ENCODE peak calls at places on chromosomes 5 and 9, in seven cellular contexts. W is A549, R is psoas muscle, D is astrocyte of the spinal cord, Q is AG04450, N is fibroblast of pulmonary artery, J is fibroblast of villous mesenchyme. B is an unnamed sample.

GRCh38 chr5:95899848-95900247 is 61.8 kb downstream of the ELL2 start:
- DNase-seq in W (no peak), R (no peak), D (no peak), Q (no peak), N (no peak), J (no peak), B (no peak)

GRCh38 chr9:108150736-108151135 is 661.2 kb upstream of the KLF4 start:
- DNase-seq in W (no peak), R (peak; percentile 27), D (no peak), Q (no peak), N (peak; percentile 92), J (peak; percentile 86), B (no peak)

GRCh38 chr9:113558632-113559502 is 95.3 kb downstream of the RGS3 start:
- DNase-seq in W (no peak), R (peak; percentile 78), D (peak; percentile 69), Q (no peak), N (peak; percentile 93), J (peak; percentile 80), B (no peak)

GRCh38 chr9:130128251-130128650 is 44.0 kb upstream of the NCS1 start:
- DNase-seq in W (no peak), R (no peak), D (peak; percentile 29), Q (no peak), N (no peak), J (no peak), B (peak; percentile 98)

GRCh38 chr9:71736236-71736635 is 32.1 kb downstream of the CEMIP2 start:
- DNase-seq in W (no peak), R (no peak), D (no peak), Q (no peak), N (no peak), J (no peak), B (no peak)

GRCh38 chr5:50807661-50808060 is 141.2 kb downstream of the PARP8 start:
- DNase-seq in W (no peak), R (no peak), D (no peak), Q (no peak), N (peak; percentile 23), J (no peak), B (no peak)

GRCh38 chr5:61919920-61920319 is 386.1 kb upstream of the KIF2A start:
- DNase-seq in W (peak; percentile 60), R (no peak), D (no peak), Q (no peak), N (no peak), J (peak; percentile 20), B (no peak)

GRCh38 chr9:114085404-114085803 is 7.3 kb upstream of the AMBP start:
- DNase-seq in W (no peak), R (no peak), D (no peak), Q (no peak), N (no peak), J (no peak), B (no peak)

GRCh38 chr5:36607114-36607561 is 732 bp downstream of the SLC1A3 start:
- DNase-seq in W (peak; percentile 7), R (peak; percentile 25), D (peak; percentile 73), Q (no peak), N (peak; percentile 62), J (peak; percentile 65), B (no peak)

GRCh38 chr5:131252824-131253171 is 11.1 kb upstream of the CDC42SE2 start:
- DNase-seq in W (no peak), R (peak; percentile 21), D (no peak), Q (no peak), N (no peak), J (no peak), B (peak; percentile 94)

GRCh38 chr5:142756576-142756975 is 13.6 kb upstream of the ARHGAP26 start:
- DNase-seq in W (no peak), R (no peak), D (no peak), Q (no peak), N (no peak), J (no peak), B (no peak)

GRCh38 chr5:57137401-57137800 is 36.5 kb upstream of the GPBP1 start:
- DNase-seq in W (no peak), R (no peak), D (no peak), Q (no peak), N (no peak), J (no peak), B (no peak)

GRCh38 chr9:100028201-100028784 is 70.5 kb downstream of the ERP44 start:
- DNase-seq in W (peak; percentile 76), R (peak; percentile 61), D (peak; percentile 80), Q (peak; percentile 49), N (peak; percentile 86), J (peak; percentile 80), B (peak; percentile 46)

GRCh38 chr5:29208026-29208425 is 1985.5 kb upstream of the CDH6 start:
- DNase-seq in W (no peak), R (no peak), D (peak; percentile 16), Q (no peak), N (peak; percentile 29), J (no peak), B (no peak)

GRCh38 chr9:83749706-83750105 is 41.9 kb upstream of the UBQLN1 start:
- DNase-seq in W (no peak), R (no peak), D (no peak), Q (no peak), N (no peak), J (no peak), B (no peak)

GRCh38 chr9:83744206-83744605 is 36.4 kb upstream of the UBQLN1 start:
- DNase-seq in W (no peak), R (no peak), D (no peak), Q (no peak), N (no peak), J (no peak), B (no peak)
- H3K4me3 ChIP-seq in W (no peak overlapping the region), R (no peak overlapping the region), D (no peak overlapping the region), Q (no peak overlapping the region), N (no peak overlapping the region), J (no peak overlapping the region), B (no peak overlapping the region)

DNA sequence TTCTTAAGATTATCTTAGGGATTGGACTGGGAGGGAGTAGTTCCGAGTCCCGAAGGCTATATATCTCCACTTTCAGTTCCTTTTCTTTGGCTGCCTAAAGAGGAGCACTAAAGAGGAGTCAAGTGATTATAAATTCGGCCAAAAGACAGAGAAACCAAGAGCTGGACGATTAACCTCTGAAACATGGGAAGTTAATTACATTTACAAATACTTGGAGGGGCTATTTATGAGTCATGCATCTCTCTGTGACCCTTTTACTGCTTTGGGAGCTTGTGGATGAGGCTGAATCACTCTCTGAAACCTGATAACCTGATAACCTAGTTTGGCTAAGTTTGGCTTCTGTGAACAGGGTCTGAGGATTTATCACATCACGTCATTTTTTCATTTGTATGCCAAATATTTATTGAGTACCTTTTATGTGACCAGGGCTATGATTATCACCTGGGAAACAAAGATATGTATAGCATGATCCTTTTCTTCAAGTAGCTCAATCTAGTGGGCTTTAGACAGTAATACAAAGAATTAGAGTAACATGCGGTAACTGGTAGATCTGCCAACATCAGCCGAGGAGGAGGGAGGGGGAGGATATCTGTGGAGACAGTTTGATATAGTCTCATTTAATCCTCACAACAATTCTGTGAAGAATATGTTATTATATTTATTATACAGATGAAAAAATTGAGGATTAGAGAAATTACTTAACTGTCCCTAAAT is 180.9 kb downstream of the CD180 start:
- DNase-seq in W (no peak), R (no peak), D (peak; percentile 57), Q (peak; percentile 46), N (peak; percentile 56), J (peak; percentile 62), B (no peak)
- H3K4me3 ChIP-seq in W (no peak overlapping the region), R (peak overlapping the region; percentile 59), D (peak overlapping the region; percentile 1), Q (peak overlapping the region; percentile 31), N (peak overlapping the region; percentile 53), J (peak overlapping the region; percentile 32), B (no peak overlapping the region)

GRCh38 chr5:116361171-116361967 is 213.3 kb downstream of the SEMA6A start:
- DNase-seq in W (no peak), R (peak; percentile 50), D (peak; percentile 27), Q (no peak), N (peak; percentile 36), J (peak; percentile 33), B (no peak)
- H3K4me3 ChIP-seq in W (no peak overlapping the region), R (peak overlapping the region; percentile 54), D (peak overlapping the region; percentile 27), Q (peak overlapping the region; percentile 39), N (peak overlapping the region; percentile 41), J (peak overlapping the region; percentile 37), B (no peak overlapping the region)

DNA sequence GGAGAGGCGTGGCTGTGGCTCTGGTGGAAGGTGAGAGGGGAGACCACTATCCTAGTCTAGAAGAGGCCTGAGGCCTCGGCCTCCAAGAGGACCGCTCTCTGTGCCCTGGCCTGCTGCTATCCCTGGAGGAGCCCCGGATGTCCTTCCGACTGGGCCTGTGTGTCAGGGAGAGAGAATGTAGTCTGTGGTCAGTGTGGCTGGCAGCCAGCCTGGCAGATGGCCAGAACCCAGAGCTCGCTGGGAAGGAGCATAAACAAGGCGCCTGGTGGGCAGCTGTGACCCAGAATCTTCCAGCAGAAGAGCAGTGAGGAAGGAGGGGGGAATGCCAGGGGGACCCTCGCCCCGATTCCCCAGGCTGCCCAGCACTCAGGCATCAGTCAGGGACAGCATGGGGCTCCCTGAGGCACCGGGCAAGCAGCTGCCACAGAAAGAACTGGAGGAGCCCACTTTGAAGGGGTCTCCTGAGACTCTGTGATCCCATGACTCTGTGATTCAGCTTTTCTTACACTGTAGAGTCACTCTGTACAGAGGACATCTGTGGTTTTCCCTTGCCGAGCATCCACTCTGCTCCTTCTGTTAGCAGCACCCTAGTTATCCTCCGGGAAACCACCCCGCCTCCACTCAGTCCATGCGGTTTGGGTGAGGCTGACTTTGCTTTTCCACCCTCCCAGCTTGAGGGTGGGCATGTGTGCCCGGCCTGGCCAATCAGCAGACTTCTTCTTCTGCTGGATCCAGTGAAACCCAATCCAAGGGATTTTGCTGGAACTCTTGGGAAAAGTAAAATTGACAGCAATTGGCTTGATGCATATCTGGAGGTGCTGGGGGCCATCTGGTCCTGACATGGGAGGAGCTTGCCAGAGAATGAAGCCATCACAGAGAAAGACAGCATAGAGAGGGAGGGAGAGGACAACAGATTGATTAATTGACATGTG is 46.2 kb upstream of the PWWP2A start:
- DNase-seq in W (peak; percentile 95), R (peak; percentile 91), D (peak; percentile 99), Q (peak; percentile 98), N (peak; percentile 98), J (peak; percentile 99), B (no peak)
- H3K4me3 ChIP-seq in W (peak overlapping the region; percentile 26), R (peak overlapping the region; percentile 25), D (no peak overlapping the region), Q (peak overlapping the region; percentile 48), N (peak overlapping the region; percentile 13), J (peak overlapping the region; percentile 37), B (no peak overlapping the region)

B was measured in Jurkat, Clone E6-1.